ENCODE peak calls at places on chromosomes 12 and 14, in eight cellular contexts. T is GM19239; F is NCI-H345; I is body of pancreas; P is stimulated activated CD8-positive, alpha-beta memory T cell treated with anti-CD3 and anti-CD28 coated beads, Interleukin-15, amount 100 ng/mL, for 24 hours; L is NAMALWA; W is kidney tubule cell; E is activated CD4-positive, alpha-beta T cell treated with anti-CD3 and anti-CD28 coated beads, Interleukin-2, amount 10 ng/mL, durations not matched to agents 7 days and 5 days. B is an unnamed sample.

GRCh38 chr12:93884794-93885460 is 207.8 kb downstream of the CRADD start:
- DNase-seq in I (no peak), L (no peak), E (no peak), T (no peak), W (no peak), F (no peak), P (no peak), B (no peak)

GRCh38 chr14:37230551-37231194 is 32.9 kb downstream of the MIPOL1 start:
- DNase-seq in E (peak), L (peak), F (peak), T (peak), I (peak), P (no peak), W (peak), B (peak)

GRCh38 chr14:37697489-37698121 is 102.2 kb downstream of the TTC6 start:
- DNase-seq in L (no peak), F (no peak), T (no peak), I (no peak), E (no peak), W (peak), P (no peak), B (peak)

GRCh38 chr14:95828649-95829265 is 47.9 kb upstream of the TUNAR start:
- DNase-seq in P (no peak), L (no peak), E (no peak), F (no peak), T (no peak), W (no peak), I (no peak), B (no peak)

GRCh38 chr12:2797721-2798418 is 3.1 kb downstream of the FKBP4 start:
- DNase-seq in L (no peak), I (peak), F (no peak), W (no peak), E (no peak), P (no peak), T (no peak), B (no peak)

GRCh38 chr12:52487211-52487610 is 5.8 kb downstream of the KRT6A start:
- DNase-seq in W (no peak), E (no peak), L (no peak), F (no peak), T (no peak), I (no peak), P (no peak), B (no peak)

GRCh38 chr12:117404940-117405339 is 43.5 kb upstream of the NOS1 start:
- DNase-seq in T (no peak), F (no peak), E (no peak), P (no peak), W (no peak), L (no peak), I (no peak), B (no peak)

GRCh38 chr14:64195194-64195593 is 99.0 kb downstream of the ESR2 start:
- DNase-seq in E (no peak), W (no peak), I (no peak), F (no peak), L (peak), P (no peak), T (no peak), B (no peak)

GRCh38 chr12:117524806-117525205 is 163.4 kb upstream of the NOS1 start:
- DNase-seq in I (no peak), E (no peak), W (no peak), L (no peak), T (no peak), F (no peak), P (no peak), B (no peak)

GRCh38 chr14:103887557-103888115 is 40.3 kb upstream of the PPP1R13B start:
- DNase-seq in I (no peak), T (no peak), P (no peak), F (no peak), W (no peak), E (no peak), L (no peak), B (no peak)

GRCh38 chr14:74551001-74551400 is 57.4 kb downstream of the ISCA2 start:
- DNase-seq in L (no peak), P (no peak), T (no peak), E (no peak), I (no peak), W (no peak), F (no peak), B (no peak)

GRCh38 chr14:90820958-90821357 is 4.7 kb upstream of the TTC7B start:
- DNase-seq in I (peak), P (peak), E (peak), F (no peak), L (peak), T (no peak), W (peak), B (peak)

GRCh38 chr14:77023001-77023996 is 5.2 kb downstream of the IRF2BPL start:
- DNase-seq in T (no peak), P (no peak), E (no peak), L (no peak), W (peak), F (peak), I (peak), B (peak)

GRCh38 chr12:51242150-51242549 is 3.5 kb downstream of the DAZAP2 start:
- DNase-seq in E (no peak), F (no peak), P (no peak), L (no peak), I (peak), W (no peak), T (no peak), B (no peak)

GRCh38 chr14:52325126-52325525 is 11.0 kb downstream of the PTGER2 start:
- DNase-seq in P (no peak), F (no peak), I (peak), W (peak), L (peak), T (peak), E (peak), B (peak)

GRCh38 chr12:94020335-94020734 is 128.0 kb upstream of the PLXNC1 start:
- DNase-seq in I (no peak), T (no peak), F (peak), P (no peak), E (no peak), L (no peak), W (no peak), B (no peak)